ENCODE peak calls at places on chromosomes 12 and 14, in five cellular contexts. R is K562, D is HepG2, H is GM12878, C is H1. F is an unnamed sample.

GRCh38 chr12:14256139-14256538 is 109.3 kb upstream of the ATF7IP start:
- DNase-seq in R (no peak), D (no peak), H (no peak), C (no peak), F (no peak)

GRCh38 chr12:31214626-31215520 is 111.1 kb downstream of the SINHCAF start:
- DNase-seq in R (no peak), D (no peak), H (no peak), C (no peak), F (no peak)

GRCh38 chr14:31583043-31583442 is 21.8 kb downstream of the NUBPL start:
- DNase-seq in R (no peak), D (no peak), H (no peak), C (no peak), F (no peak)

GRCh38 chr12:103560604-103561101 is 26.4 kb upstream of the STAB2 start:
- DNase-seq in R (no peak), D (peak), H (no peak), C (no peak), F (no peak)

GRCh38 chr12:53560912-53561589 is 53.8 kb upstream of the NPFF start:
- DNase-seq in R (no peak), D (no peak), H (no peak), C (no peak), F (no peak)

GRCh38 chr14:41739203-41739602 is 132.5 kb downstream of the LRFN5 start:
- DNase-seq in R (no peak), D (no peak), H (no peak), C (no peak), F (no peak)

GRCh38 chr14:37591311-37591940 is 3.6 kb downstream of the FOXA1 start:
- DNase-seq in R (no peak), D (no peak), H (no peak), C (peak), F (peak)

GRCh38 chr12:67747869-67748760 is 99.6 kb downstream of the DYRK2 start:
- DNase-seq in R (no peak), D (peak), H (no peak), C (no peak), F (no peak)

GRCh38 chr12:9118161-9118560 is 2.4 kb upstream of the A2M start:
- DNase-seq in R (no peak), D (no peak), H (peak), C (no peak), F (no peak)

GRCh38 chr12:113418213-113418879 is 3.8 kb upstream of the SDSL start:
- DNase-seq in R (no peak), D (peak), H (no peak), C (no peak), F (no peak)

GRCh38 chr12:79444089-79444488 is 246.7 kb downstream of the PAWR start:
- DNase-seq in R (no peak), D (no peak), H (no peak), C (no peak), F (no peak)

GRCh38 chr14:43438056-43438455 is 1069.0 kb downstream of the FSCB start:
- DNase-seq in R (no peak), D (no peak), H (no peak), C (no peak), F (no peak)

GRCh38 chr12:94879542-94879941 is 124.0 kb downstream of the NDUFA12 start:
- DNase-seq in R (peak), D (peak), H (no peak), C (no peak), F (peak)

GRCh38 chr14:33848706-33849454 is 102.0 kb downstream of the EGLN3 start:
- DNase-seq in R (peak), D (peak), H (no peak), C (peak), F (peak)

GRCh38 chr12:27524839-27525238 is 833 bp downstream of the PPFIBP1 start:
- DNase-seq in R (no peak), D (no peak), H (no peak), C (no peak), F (peak)

GRCh38 chr14:95895720-95896119 is 19.1 kb downstream of the TUNAR start:
- DNase-seq in R (peak), D (peak), H (no peak), C (peak), F (peak)

GRCh38 chr14:81269100-81269978 is 48.6 kb upstream of the GTF2A1 start:
- DNase-seq in R (peak), D (peak), H (peak), C (no peak), F (peak)

GRCh38 chr12:67818379-67819001 is 169.9 kb downstream of the DYRK2 start:
- DNase-seq in R (no peak), D (no peak), H (no peak), C (no peak), F (no peak)

GRCh38 chr14:31692376-31692781 is 131.2 kb downstream of the NUBPL start:
- DNase-seq in R (no peak), D (no peak), H (no peak), C (no peak), F (no peak)

GRCh38 chr12:4152145-4152795 is 121.3 kb upstream of the CCND2 start:
- DNase-seq in R (no peak), D (no peak), H (no peak), C (no peak), F (no peak)

GRCh38 chr14:70654609-70655008 is 12.9 kb downstream of the TTC9 start:
- DNase-seq in R (no peak), D (no peak), H (peak), C (no peak), F (no peak)

GRCh38 chr12:84920331-84920730 is 7.7 kb upstream of the SLC6A15 start:
- DNase-seq in R (no peak), D (no peak), H (no peak), C (no peak), F (no peak)

GRCh38 chr14:104971447-104972240 is 6.5 kb downstream of the AHNAK2 start:
- DNase-seq in R (no peak), D (no peak), H (no peak), C (no peak), F (no peak)

GRCh38 chr14:101315802-101316296 is 245.4 kb upstream of the DIO3 start:
- DNase-seq in R (no peak), D (no peak), H (no peak), C (peak), F (no peak)

GRCh38 chr12:10113085-10113484 is 14.3 kb upstream of the CLEC1A start:
- DNase-seq in R (no peak), D (no peak), H (no peak), C (no peak), F (no peak)

GRCh38 chr14:104081951-104082464 is 3.5 kb upstream of the ASPG start:
- DNase-seq in R (no peak), D (no peak), H (no peak), C (peak), F (no peak)

GRCh38 chr12:110533607-110534006 is 31.5 kb downstream of the RAD9B start:
- DNase-seq in R (no peak), D (peak), H (no peak), C (no peak), F (peak)

GRCh38 chr14:100051543-100051942 is 13.7 kb upstream of the EVL start:
- DNase-seq in R (no peak), D (no peak), H (no peak), C (no peak), F (no peak)

GRCh38 chr12:122861586-122861970 is 26.3 kb downstream of the HIP1R start:
- DNase-seq in R (no peak), D (no peak), H (no peak), C (no peak), F (no peak)

GRCh38 chr14:74510211-74510931 is 16.8 kb downstream of the ISCA2 start:
- DNase-seq in R (no peak), D (peak), H (no peak), C (no peak), F (no peak)

GRCh38 chr14:50091240-50091914 is 25.0 kb downstream of the VCPKMT start:
- DNase-seq in R (no peak), D (no peak), H (no peak), C (no peak), F (no peak)

GRCh38 chr14:94309721-94310120 is 13.4 kb downstream of the SERPINA6 start:
- DNase-seq in R (no peak), D (no peak), H (no peak), C (no peak), F (no peak)

GRCh38 chr12:76032043-76032981 is 736 bp upstream of the PHLDA1 start:
- DNase-seq in R (peak), D (peak), H (peak), C (no peak), F (peak)

GRCh38 chr12:52183544-52183910 is 8.3 kb downstream of the KRT80 start:
- DNase-seq in R (no peak), D (no peak), H (no peak), C (no peak), F (no peak)

GRCh38 chr14:54182419-54183040 is 214.3 kb upstream of the CDKN3 start:
- DNase-seq in R (no peak), D (peak), H (no peak), C (no peak), F (no peak)

DNA sequence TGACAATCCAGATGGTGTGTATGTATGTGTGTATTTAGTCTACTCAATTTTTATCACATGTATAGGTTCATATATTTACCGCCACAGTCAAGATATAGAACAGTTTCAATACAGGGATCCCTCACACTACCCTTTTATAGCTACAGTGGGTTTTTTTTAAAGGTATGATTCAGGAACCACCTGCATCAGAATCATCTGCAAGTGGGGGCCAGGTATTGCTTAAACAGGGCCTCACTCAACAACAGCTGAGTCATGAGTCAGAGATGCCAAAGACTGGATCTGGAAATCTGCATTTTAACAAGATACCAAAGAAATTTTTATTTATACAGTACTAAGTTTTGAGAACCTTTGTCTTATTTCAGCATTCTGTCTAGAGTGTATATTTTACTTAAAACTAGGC is 117.6 kb downstream of the SLC35F4 start:
- DNase-seq in R (no peak), D (no peak), H (no peak), C (no peak), F (no peak)
- TF ChIP-seq CREB1 in R (no peak), D (no peak), H (no peak), C (no peak), F (no peak)

GRCh38 chr12:118981285-118982201 is at the start of gene SRRM4:
- DNase-seq in R (peak), D (no peak), H (no peak), C (peak), F (peak)
- H3K4me2 ChIP-seq in R (no peak), D (no peak), H (no peak), C (peak), F (peak)

GRCh38 chr14:22485178-22485577 is 103.8 kb downstream of the DAD1 start:
- DNase-seq in R (no peak), D (no peak), H (no peak), C (no peak), F (no peak)
- TF ChIP-seq CREB1 in R (no peak), D (no peak), H (no peak), C (no peak), F (no peak)

GRCh38 chr12:95997911-95998510 is 1.9 kb upstream of the HAL start:
- DNase-seq in R (no peak), D (peak), H (no peak), C (no peak), F (no peak)

GRCh38 chr12:95995238-95996031 is 709 bp downstream of the HAL start:
- DNase-seq in R (no peak), D (no peak), H (no peak), C (no peak), F (no peak)

GRCh38 chr12:95994476-95994875 is 1.7 kb downstream of the HAL start:
- DNase-seq in R (no peak), D (no peak), H (no peak), C (no peak), F (no peak)

GRCh38 chr12:95997276-95997675 is 1.1 kb upstream of the HAL start:
- DNase-seq in R (no peak), D (no peak), H (no peak), C (no peak), F (no peak)

DNA sequence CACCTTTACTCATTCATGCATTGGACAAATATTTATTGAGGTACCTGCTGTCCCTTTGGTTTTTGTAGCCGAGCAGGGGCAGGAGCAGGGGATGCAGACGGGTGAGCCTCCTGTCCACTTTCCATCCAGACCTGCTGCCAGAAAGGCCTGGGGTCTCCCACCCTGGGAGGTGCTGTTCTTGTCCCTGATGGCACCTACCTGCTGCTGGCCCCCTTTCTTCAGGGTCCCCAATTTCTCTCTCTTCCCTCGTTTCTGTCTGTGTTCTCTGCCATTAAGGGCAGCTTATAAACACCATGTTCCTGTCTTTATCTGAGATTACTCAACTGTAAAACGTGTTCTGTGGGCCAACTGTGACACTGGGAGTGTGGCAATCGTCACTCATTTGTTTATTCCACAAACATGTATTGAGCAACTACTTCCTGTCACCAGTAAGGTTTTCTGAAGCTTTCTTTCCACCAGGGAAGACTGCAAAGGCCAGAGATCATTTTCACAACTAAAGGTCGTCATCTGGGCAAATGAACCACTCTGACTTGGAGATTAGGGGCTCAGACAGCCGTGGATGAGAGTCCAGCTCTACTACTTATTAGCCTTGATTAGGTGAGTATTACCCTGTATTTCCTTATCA is at the start of gene HAL:
- DNase-seq in R (no peak), D (peak), H (no peak), C (no peak), F (no peak)
- H3K4me2 ChIP-seq in R (no peak), D (peak), H (no peak), C (no peak), F (no peak)

GRCh38 chr12:39959467-39959866 is 146.4 kb downstream of the SLC2A13 start:
- DNase-seq in R (no peak), D (no peak), H (no peak), C (no peak), F (no peak)

GRCh38 chr12:39959016-39959415 is 146.9 kb downstream of the SLC2A13 start:
- DNase-seq in R (no peak), D (no peak), H (no peak), C (no peak), F (no peak)

DNA sequence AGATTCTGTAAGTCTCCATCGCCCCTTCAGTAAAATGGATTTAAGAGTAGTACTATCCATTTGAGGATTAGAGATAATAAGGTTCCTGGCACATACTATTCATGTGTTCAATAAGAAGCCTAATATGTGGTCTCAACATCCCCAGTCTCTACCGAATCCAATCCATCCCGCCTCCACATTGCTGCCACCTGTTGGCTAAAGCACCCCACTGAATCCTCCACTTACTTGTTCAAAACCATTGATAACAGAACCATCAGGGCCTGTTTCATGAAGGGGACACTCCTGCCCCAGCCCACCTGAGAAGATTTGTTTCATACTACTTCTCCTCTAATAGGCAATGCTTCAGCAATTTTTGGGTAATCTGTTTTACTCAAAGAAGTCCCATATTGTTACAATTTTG is 147.5 kb downstream of the SLC2A13 start:
- DNase-seq in R (no peak), D (peak), H (no peak), C (no peak), F (peak)
- TF ChIP-seq CREB1 in R (no peak), D (no peak), H (no peak), C (no peak), F (no peak)